ENCODE peak calls at places on chromosome 5, in seven cellular contexts. Y, R, K, V, T, O and Z are unnamed samples.

GRCh38 chr5:180636403-180637075 is 12.9 kb downstream of the FLT4 start:
- DNase-seq in O (peak; percentile 20), R (no peak), K (no peak), Y (no peak), T (no peak), V (no peak), Z (no peak)

GRCh38 chr5:116497648-116498047 is 77.0 kb downstream of the SEMA6A start:
- DNase-seq in O (no peak), T (no peak), K (no peak), Y (no peak), R (no peak), V (no peak), Z (no peak)

GRCh38 chr5:125083932-125084331 is 337.5 kb upstream of the ZNF608 start:
- DNase-seq in Y (no peak), O (peak; percentile 70), T (peak; percentile 30), K (no peak), R (no peak), V (no peak), Z (no peak)

GRCh38 chr5:179436321-179437122 is 91.3 kb upstream of the ADAMTS2 start:
- DNase-seq in V (no peak), K (no peak), O (no peak), Y (no peak), R (no peak), T (no peak), Z (no peak)

GRCh38 chr5:2889946-2890475 is 138.5 kb upstream of the IRX2 start:
- DNase-seq in K (no peak), V (no peak), T (no peak), R (no peak), O (no peak), Y (no peak), Z (no peak)

GRCh38 chr5:5665225-5666075 is 243.0 kb downstream of the ICE1 start:
- DNase-seq in K (no peak), O (peak; percentile 23), T (peak; percentile 78), R (no peak), Y (no peak), V (no peak), Z (no peak)

GRCh38 chr5:44770936-44771717 is 37.6 kb upstream of the MRPS30 start:
- DNase-seq in K (no peak), T (no peak), O (no peak), V (no peak), R (no peak), Y (no peak), Z (no peak)

GRCh38 chr5:172747471-172747870 is 23.5 kb downstream of the DUSP1 start:
- DNase-seq in O (no peak), T (no peak), V (no peak), K (no peak), Y (no peak), R (no peak), Z (no peak)

GRCh38 chr5:110441035-110441434 is 285.4 kb downstream of the TMEM232 start:
- DNase-seq in R (no peak), K (no peak), O (peak; percentile 70), T (peak; percentile 49), V (peak; percentile 30), Y (no peak), Z (no peak)

GRCh38 chr5:21654-22233 is 70.2 kb upstream of the PLEKHG4B start:
- DNase-seq in T (peak; percentile 51), R (no peak), Y (no peak), O (peak; percentile 22), V (no peak), K (no peak), Z (no peak)

GRCh38 chr5:113510836-113511451 is 2.5 kb upstream of the YTHDC2 start:
- DNase-seq in V (no peak), R (peak; percentile 20), K (no peak), O (peak; percentile 80), T (peak; percentile 70), Y (no peak), Z (no peak)
- TF ChIP-seq CTCF in V (no peak), R (peak; percentile 32), K (no peak), O (peak; percentile 54), T (peak; percentile 66), Y (peak; percentile 4), Z (peak; percentile 83)

GRCh38 chr5:55911784-55912653 is 60.9 kb downstream of the IL31RA start:
- DNase-seq in Y (no peak), T (peak; percentile 35), R (no peak), V (no peak), O (peak; percentile 44), K (no peak), Z (no peak)
- TF ChIP-seq CTCF in Y (no peak), T (no peak), R (no peak), V (no peak), O (no peak), K (no peak), Z (no peak)

DNA sequence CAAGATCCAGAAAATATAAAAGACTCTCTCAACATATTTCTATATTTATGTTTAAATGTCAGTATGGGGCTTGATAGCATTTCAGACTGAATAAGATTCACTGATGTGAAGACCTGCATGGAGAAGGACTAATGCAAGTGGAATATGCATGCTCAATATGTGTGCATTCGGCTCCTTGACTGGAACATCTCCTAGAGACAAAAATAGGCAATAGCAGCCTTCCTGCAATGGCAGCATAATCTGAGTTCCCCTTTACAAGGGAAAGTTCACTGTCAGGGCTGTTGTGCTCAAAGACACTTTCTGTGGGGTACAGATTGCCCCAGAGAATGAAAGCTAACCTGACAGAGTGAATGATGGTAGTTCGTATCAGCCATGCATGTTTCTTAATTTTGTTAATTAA is 42.4 kb downstream of the STARD4 start:
- DNase-seq in O (no peak), V (no peak), K (no peak), R (no peak), Y (no peak), T (no peak), Z (no peak)
- TF ChIP-seq CTCF in O (peak; percentile 27), V (no peak), K (no peak), R (no peak), Y (no peak), T (no peak), Z (no peak)

GRCh38 chr5:131564229-131564652 is 70.8 kb downstream of the RAPGEF6 start:
- DNase-seq in V (no peak), Y (no peak), R (no peak), O (no peak), T (no peak), K (no peak), Z (no peak)
- TF ChIP-seq CTCF in V (no peak), Y (no peak), R (no peak), O (no peak), T (no peak), K (no peak), Z (no peak)